ENCODE peak calls at places on chromosomes 5 and 9, in seven cellular contexts. W, O, D, K, Z, N and U are unnamed samples.

GRCh38 chr5:42855811-42856210 is 44.1 kb upstream of the SELENOP start:
- DNase-seq in W (no peak), O (no peak), D (no peak), K (no peak), Z (no peak), N (no peak), U (no peak)

GRCh38 chr5:180396931-180397330 is 43.8 kb upstream of the GFPT2 start:
- DNase-seq in W (no peak), O (no peak), D (no peak), K (peak), Z (no peak), N (no peak), U (no peak)

GRCh38 chr9:69674112-69674511 is 1.9 kb upstream of the APBA1 start:
- DNase-seq in W (no peak), O (no peak), D (no peak), K (no peak), Z (no peak), N (no peak), U (no peak)

GRCh38 chr5:37988454-37989046 is 148.7 kb upstream of the GDNF start:
- DNase-seq in W (no peak), O (no peak), D (no peak), K (no peak), Z (no peak), N (no peak), U (no peak)

GRCh38 chr9:122941560-122942234 is 877 bp downstream of the RABGAP1 start:
- DNase-seq in W (no peak), O (peak), D (no peak), K (no peak), Z (peak), N (peak), U (no peak)

GRCh38 chr5:112625586-112625985 is 112.1 kb upstream of the APC start:
- DNase-seq in W (no peak), O (no peak), D (no peak), K (no peak), Z (no peak), N (no peak), U (no peak)

GRCh38 chr9:79120533-79121315 is 451.0 kb upstream of the TLE4 start:
- DNase-seq in W (no peak), O (peak), D (no peak), K (no peak), Z (no peak), N (no peak), U (no peak)

GRCh38 chr5:154138701-154139100 is 51.8 kb upstream of the GALNT10 start:
- DNase-seq in W (no peak), O (peak), D (peak), K (no peak), Z (no peak), N (peak), U (no peak)

GRCh38 chr9:21750021-21750735 is 52.3 kb upstream of the MTAP start:
- DNase-seq in W (no peak), O (peak), D (no peak), K (no peak), Z (no peak), N (no peak), U (no peak)

GRCh38 chr5:180436275-180436674 is 57.9 kb upstream of the CNOT6 start:
- DNase-seq in W (no peak), O (no peak), D (no peak), K (peak), Z (no peak), N (no peak), U (no peak)

GRCh38 chr9:37943329-37944265 is 39.7 kb upstream of the SLC25A51 start:
- DNase-seq in W (no peak), O (peak), D (peak), K (no peak), Z (peak), N (no peak), U (no peak)

GRCh38 chr5:158384535-158385421 is 525.8 kb upstream of the CLINT1 start:
- DNase-seq in W (no peak), O (peak), D (no peak), K (no peak), Z (peak), N (peak), U (peak)

GRCh38 chr5:40689442-40689841 is 9.7 kb downstream of the PTGER4 start:
- DNase-seq in W (no peak), O (peak), D (no peak), K (no peak), Z (peak), N (no peak), U (peak)

GRCh38 chr5:134131578-134132350 is 17.3 kb downstream of the TCF7 start:
- DNase-seq in W (no peak), O (no peak), D (no peak), K (peak), Z (no peak), N (no peak), U (no peak)

GRCh38 chr5:17169507-17169906 is 47.9 kb upstream of the BASP1 start:
- DNase-seq in W (no peak), O (peak), D (no peak), K (no peak), Z (no peak), N (no peak), U (no peak)

GRCh38 chr5:138946831-138947560 is 71.9 kb upstream of the LRRTM2 start:
- DNase-seq in W (no peak), O (no peak), D (no peak), K (no peak), Z (no peak), N (peak), U (no peak)

GRCh38 chr9:125747765-125748510 is 765 bp downstream of the PBX3 start:
- DNase-seq in W (peak), O (no peak), D (peak), K (peak), Z (peak), N (peak), U (no peak)

GRCh38 chr9:72538926-72539702 is 17.7 kb downstream of the TMC1 start:
- DNase-seq in W (no peak), O (no peak), D (no peak), K (no peak), Z (no peak), N (no peak), U (no peak)

GRCh38 chr5:131644822-131645221 is 9.8 kb upstream of the RAPGEF6 start:
- DNase-seq in W (no peak), O (no peak), D (no peak), K (no peak), Z (no peak), N (no peak), U (no peak)

DNA sequence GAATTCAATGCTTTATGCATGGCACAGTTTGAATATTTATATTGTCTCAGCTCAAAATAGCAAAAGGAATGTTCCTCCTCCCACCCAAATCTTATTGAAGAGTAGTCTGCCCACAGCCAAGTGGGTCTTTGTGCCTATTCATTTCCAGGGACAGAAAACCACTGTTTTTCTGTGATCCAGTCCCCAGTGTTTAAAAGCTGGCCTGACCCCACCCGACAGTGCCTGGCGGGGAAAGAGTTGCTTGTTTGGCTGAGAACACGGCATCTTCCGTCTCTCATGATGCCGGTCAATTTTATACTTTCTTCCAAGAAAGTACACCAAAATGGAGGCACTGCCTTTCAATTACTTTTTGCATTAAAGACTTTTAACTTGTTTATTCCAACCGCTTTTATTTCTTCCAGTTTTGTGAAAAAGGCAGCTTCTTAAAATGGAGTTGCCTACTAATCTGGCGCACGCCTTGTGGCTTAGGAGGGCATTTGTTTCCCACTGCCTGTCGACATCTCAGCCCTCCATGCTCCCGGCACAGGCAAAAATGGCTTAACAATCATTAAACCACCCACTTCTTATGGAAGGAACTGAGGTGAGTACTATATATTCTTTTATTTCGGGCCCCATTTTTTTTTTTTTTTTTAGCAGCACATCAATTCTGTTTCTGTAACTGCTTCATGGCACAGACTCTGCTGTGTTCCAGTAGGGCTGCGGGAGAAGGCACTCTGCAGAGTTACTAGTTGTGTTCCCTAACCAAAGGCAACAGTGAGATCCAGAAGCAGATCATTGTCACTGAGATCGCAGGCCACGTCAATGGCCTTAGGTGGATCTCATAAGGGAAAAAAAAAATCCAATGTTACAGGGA is 52.2 kb downstream of the HABP4 start:
- DNase-seq in W (no peak), O (no peak), D (no peak), K (no peak), Z (no peak), N (no peak), U (no peak)
- H3K27ac ChIP-seq in W (no peak), O (no peak), D (peak), K (no peak), Z (no peak), N (peak), U (no peak)

GRCh38 chr5:109946610-109947009 is 256.9 kb downstream of the MAN2A1 start:
- DNase-seq in W (no peak), O (no peak), D (no peak), K (no peak), Z (no peak), N (no peak), U (no peak)

GRCh38 chr5:109943701-109944235 is 254.0 kb downstream of the MAN2A1 start:
- DNase-seq in W (no peak), O (no peak), D (no peak), K (no peak), Z (no peak), N (no peak), U (no peak)

GRCh38 chr5:109944461-109944860 is 254.7 kb downstream of the MAN2A1 start:
- DNase-seq in W (no peak), O (no peak), D (no peak), K (no peak), Z (no peak), N (no peak), U (no peak)

GRCh38 chr5:109945723-109946480 is 256.2 kb downstream of the MAN2A1 start:
- DNase-seq in W (no peak), O (no peak), D (no peak), K (no peak), Z (no peak), N (no peak), U (no peak)

GRCh38 chr5:109945097-109945678 is 255.5 kb downstream of the MAN2A1 start:
- DNase-seq in W (peak), O (peak), D (no peak), K (no peak), Z (no peak), N (no peak), U (no peak)
- H3K27ac ChIP-seq in W (no peak), O (no peak), D (no peak), K (no peak), Z (no peak), N (no peak), U (no peak)

GRCh38 chr5:89191374-89191773 is 308.4 kb upstream of the MEF2C start:
- DNase-seq in W (no peak), O (no peak), D (no peak), K (no peak), Z (no peak), N (no peak), U (no peak)

GRCh38 chr5:89187268-89187667 is 304.3 kb upstream of the MEF2C start:
- DNase-seq in W (no peak), O (no peak), D (no peak), K (no peak), Z (no peak), N (no peak), U (no peak)

GRCh38 chr5:89187883-89188465 is 305.0 kb upstream of the MEF2C start:
- DNase-seq in W (no peak), O (no peak), D (no peak), K (no peak), Z (no peak), N (no peak), U (no peak)

GRCh38 chr5:89190515-89191265 is 307.7 kb upstream of the MEF2C start:
- DNase-seq in W (no peak), O (no peak), D (no peak), K (no peak), Z (no peak), N (no peak), U (no peak)
- H3K27ac ChIP-seq in W (no peak), O (no peak), D (no peak), K (no peak), Z (no peak), N (no peak), U (no peak)

GRCh38 chr9:92911496-92912475 is 33.9 kb upstream of the ZNF484 start:
- DNase-seq in W (no peak), O (no peak), D (no peak), K (no peak), Z (no peak), N (no peak), U (no peak)
- H3K27ac ChIP-seq in W (no peak), O (no peak), D (no peak), K (no peak), Z (no peak), N (no peak), U (no peak)

DNA sequence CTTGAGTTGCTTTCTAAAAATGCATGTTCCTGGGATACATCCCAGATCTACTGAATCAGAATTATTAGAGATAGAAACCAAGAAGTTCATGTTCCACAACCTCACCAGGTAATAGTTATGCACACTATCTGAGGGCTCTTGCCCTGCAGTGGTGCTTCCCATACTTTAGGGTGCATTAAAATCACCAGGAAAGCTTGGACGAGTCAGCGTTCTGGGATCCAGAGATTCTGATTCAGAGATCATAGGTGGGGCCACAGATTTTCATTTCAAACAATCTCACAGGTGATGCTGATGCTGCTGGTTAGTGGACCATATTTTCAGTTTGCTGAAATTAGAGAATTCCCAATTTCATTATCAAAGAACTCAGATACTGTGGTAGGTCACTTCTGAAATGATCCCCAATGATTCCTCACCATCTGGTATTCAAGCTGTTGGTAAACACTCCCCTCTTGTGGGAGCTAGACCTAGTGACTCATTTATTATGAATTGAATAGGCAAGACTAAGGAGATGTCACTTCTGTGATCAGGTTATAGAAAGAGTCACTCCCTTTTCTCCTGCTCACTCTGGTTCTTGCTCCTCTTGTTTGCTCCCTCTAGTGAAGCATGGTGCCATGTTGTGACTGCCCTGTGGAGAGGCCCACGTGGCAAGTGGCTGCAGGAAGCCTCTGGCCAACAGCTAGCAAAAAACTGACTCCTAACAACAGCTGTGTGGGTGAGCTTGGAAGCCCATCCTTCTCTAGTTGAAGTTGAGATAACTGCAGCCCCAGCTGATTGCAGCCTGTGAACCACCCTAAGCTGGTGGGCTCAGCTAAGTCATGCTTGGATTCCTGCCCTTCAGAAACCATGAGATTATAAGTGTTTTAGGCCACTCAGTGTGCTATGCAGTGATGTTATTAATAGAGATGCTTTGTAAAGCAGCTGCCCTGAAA is 59.8 kb downstream of the SH3TC2 start:
- DNase-seq in W (no peak), O (peak), D (no peak), K (no peak), Z (peak), N (no peak), U (no peak)
- H3K27ac ChIP-seq in W (no peak), O (peak), D (no peak), K (no peak), Z (peak), N (no peak), U (peak)

DNA sequence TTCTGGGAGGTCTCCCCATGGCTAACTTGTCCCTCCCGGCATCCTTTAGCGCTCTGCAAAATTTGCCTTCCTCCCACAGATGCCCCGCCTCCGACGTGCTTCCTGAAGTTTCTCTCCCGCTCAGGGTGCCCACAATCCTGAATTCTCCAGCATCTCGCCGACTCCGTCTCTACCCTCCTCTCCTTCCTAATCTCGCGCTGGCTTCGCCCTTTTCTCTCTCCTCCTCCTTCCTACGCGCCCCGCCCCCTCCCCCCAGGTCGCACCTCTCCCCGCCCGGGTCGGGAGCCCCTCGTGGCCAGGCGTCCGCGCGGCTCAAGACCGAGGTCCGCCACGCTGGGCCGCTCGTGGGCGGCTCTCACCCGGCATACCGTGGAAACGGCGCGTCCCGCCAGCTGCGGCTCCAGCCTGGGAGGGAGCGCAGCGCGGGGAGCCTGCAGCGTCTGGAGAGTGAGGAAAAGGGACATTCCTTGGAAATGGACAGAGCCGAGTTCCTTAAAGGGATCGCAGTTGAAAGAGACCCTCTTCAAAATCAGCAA is 4.8 kb upstream of the IRX2 start:
- DNase-seq in W (no peak), O (peak), D (no peak), K (peak), Z (peak), N (no peak), U (no peak)
- H3K27ac ChIP-seq in W (no peak), O (peak), D (peak), K (peak), Z (peak), N (no peak), U (peak)

GRCh38 chr9:127916665-127917581 is at the start of gene ST6GALNAC4:
- DNase-seq in W (peak), O (peak), D (peak), K (peak), Z (peak), N (peak), U (no peak)

GRCh38 chr9:127917603-127918002 is 762 bp upstream of the ST6GALNAC4 start:
- DNase-seq in W (peak), O (no peak), D (no peak), K (no peak), Z (no peak), N (no peak), U (no peak)

GRCh38 chr9:127915325-127915752 is 1.5 kb downstream of the ST6GALNAC4 start:
- DNase-seq in W (no peak), O (no peak), D (no peak), K (no peak), Z (no peak), N (no peak), U (no peak)

GRCh38 chr9:127913682-127914081 is 3.2 kb downstream of the ST6GALNAC4 start:
- DNase-seq in W (no peak), O (no peak), D (no peak), K (no peak), Z (no peak), N (no peak), U (no peak)

DNA sequence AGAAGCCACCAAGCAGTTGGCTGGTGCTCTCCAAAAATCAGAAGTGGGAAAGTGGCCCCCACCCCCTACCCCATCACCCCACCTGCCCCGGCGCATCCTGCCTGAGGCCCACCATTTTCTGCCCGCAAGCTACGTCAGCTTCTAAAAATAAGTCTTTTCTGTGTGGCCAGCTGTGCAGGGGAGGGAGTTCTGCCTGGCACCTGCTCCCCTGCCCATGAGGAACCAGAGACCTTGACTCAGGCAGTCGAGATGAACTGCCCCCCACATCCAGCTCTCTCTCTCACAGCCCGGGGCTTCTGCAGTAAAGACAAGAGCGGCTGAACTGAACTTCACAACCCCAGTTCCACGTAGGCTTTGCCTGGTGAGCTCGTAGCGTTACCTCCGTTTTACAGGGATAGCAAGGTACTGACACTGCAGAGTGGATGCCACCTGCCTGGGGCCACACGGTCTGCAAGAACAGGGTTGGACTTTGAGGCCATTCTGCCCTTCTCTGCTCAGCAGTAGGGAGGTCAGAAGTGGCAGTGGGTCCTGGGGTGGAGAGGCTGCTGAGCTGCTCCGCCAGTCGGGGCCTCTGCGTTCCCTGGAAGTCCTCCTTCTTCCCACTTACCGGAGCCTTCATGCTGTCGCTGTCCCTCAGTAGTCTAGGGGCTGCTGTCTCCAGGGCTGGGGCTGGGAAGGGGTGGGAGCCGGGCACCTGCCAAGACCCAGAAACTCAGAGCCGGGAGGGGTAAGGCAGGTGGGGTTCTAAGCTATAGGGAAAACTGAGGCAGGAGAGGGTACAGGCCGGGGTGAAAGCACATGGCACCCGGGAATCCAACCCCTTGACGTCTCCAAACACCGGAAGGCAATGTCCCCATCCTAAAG is 808 bp downstream of the ST6GALNAC4 start:
- DNase-seq in W (peak), O (no peak), D (no peak), K (no peak), Z (no peak), N (no peak), U (no peak)
- H3K27ac ChIP-seq in W (peak), O (peak), D (peak), K (peak), Z (peak), N (peak), U (no peak)

GRCh38 chr9:127090341-127090985 is 32.0 kb downstream of the ANGPTL2 start:
- DNase-seq in W (no peak), O (no peak), D (no peak), K (no peak), Z (no peak), N (peak), U (no peak)
- H3K27ac ChIP-seq in W (no peak), O (no peak), D (peak), K (peak), Z (no peak), N (peak), U (no peak)

GRCh38 chr9:114895605-114896004 is 34.8 kb downstream of the TNFSF8 start:
- DNase-seq in W (no peak), O (no peak), D (no peak), K (no peak), Z (no peak), N (no peak), U (no peak)
- H3K27ac ChIP-seq in W (peak), O (peak), D (peak), K (peak), Z (no peak), N (no peak), U (peak)